ENCODE peak calls at places on chromosomes 6 and 20, in four cellular contexts. M is epithelial cell of proximal tubule, O is neural crest cell, V is GM20000. Y is an unnamed sample.

GRCh38 chr6:27582928-27583725 is 110.2 kb upstream of the ZNF184 start:
- DNase-seq in M (no peak), O (peak), V (peak), Y (no peak)

GRCh38 chr6:56849876-56850275 is 105.0 kb upstream of the BEND6 start:
- DNase-seq in M (no peak), O (no peak), V (no peak), Y (no peak)

GRCh38 chr6:54655162-54655561 is 191.4 kb upstream of the FAM83B start:
- DNase-seq in M (peak), O (no peak), V (no peak), Y (no peak)

GRCh38 chr6:170553686-170554085 is 483 bp upstream of the TBP start:
- DNase-seq in M (no peak), O (no peak), V (no peak), Y (peak)

GRCh38 chr6:26045939-26046368 is 41.3 kb upstream of the HFE start:
- DNase-seq in M (no peak), O (no peak), V (no peak), Y (no peak)

GRCh38 chr20:13610205-13610604 is 28.5 kb downstream of the TASP1 start:
- DNase-seq in M (no peak), O (no peak), V (no peak), Y (no peak)

GRCh38 chr6:98107801-98108200 is 726.6 kb upstream of the POU3F2 start:
- DNase-seq in M (no peak), O (no peak), V (no peak), Y (no peak)

GRCh38 chr6:33583591-33584155 is 3.6 kb upstream of the BAK1 start:
- DNase-seq in M (no peak), O (peak), V (no peak), Y (no peak)

GRCh38 chr6:102520981-102521380 is 1127.5 kb downstream of the GRIK2 start:
- DNase-seq in M (no peak), O (no peak), V (no peak), Y (no peak)

GRCh38 chr6:35343092-35343834 is 905 bp downstream of the PPARD start:
- DNase-seq in M (no peak), O (no peak), V (no peak), Y (no peak)

GRCh38 chr6:7424058-7424457 is 34.5 kb downstream of the RIOK1 start:
- DNase-seq in M (no peak), O (no peak), V (no peak), Y (no peak)

GRCh38 chr6:156098858-156099257 is 643.2 kb upstream of the NOX3 start:
- DNase-seq in M (no peak), O (no peak), V (no peak), Y (no peak)

GRCh38 chr6:156107514-156108150 is 652.0 kb upstream of the NOX3 start:
- DNase-seq in M (no peak), O (no peak), V (no peak), Y (peak)

GRCh38 chr6:156102129-156102528 is 646.5 kb upstream of the NOX3 start:
- DNase-seq in M (no peak), O (no peak), V (no peak), Y (no peak)
- TF ChIP-seq CTCF in M (peak), O (peak), V (no peak), Y (peak)

GRCh38 chr6:125787791-125788190 is 3.0 kb upstream of the NCOA7 start:
- DNase-seq in M (no peak), O (no peak), V (no peak), Y (no peak)

GRCh38 chr6:125791151-125791819 is 525 bp downstream of the NCOA7 start:
- DNase-seq in M (no peak), O (no peak), V (peak), Y (no peak)

GRCh38 chr6:125790403-125791150 is at the start of gene NCOA7:
- DNase-seq in M (no peak), O (peak), V (peak), Y (no peak)

GRCh38 chr6:125789167-125789566 is 1.6 kb upstream of the NCOA7 start:
- DNase-seq in M (no peak), O (no peak), V (no peak), Y (no peak)

GRCh38 chr6:125789576-125790402 is 971 bp upstream of the NCOA7 start:
- DNase-seq in M (no peak), O (peak), V (peak), Y (no peak)
- TF ChIP-seq CTCF in M (no peak), O (no peak), V (no peak), Y (no peak)

DNA sequence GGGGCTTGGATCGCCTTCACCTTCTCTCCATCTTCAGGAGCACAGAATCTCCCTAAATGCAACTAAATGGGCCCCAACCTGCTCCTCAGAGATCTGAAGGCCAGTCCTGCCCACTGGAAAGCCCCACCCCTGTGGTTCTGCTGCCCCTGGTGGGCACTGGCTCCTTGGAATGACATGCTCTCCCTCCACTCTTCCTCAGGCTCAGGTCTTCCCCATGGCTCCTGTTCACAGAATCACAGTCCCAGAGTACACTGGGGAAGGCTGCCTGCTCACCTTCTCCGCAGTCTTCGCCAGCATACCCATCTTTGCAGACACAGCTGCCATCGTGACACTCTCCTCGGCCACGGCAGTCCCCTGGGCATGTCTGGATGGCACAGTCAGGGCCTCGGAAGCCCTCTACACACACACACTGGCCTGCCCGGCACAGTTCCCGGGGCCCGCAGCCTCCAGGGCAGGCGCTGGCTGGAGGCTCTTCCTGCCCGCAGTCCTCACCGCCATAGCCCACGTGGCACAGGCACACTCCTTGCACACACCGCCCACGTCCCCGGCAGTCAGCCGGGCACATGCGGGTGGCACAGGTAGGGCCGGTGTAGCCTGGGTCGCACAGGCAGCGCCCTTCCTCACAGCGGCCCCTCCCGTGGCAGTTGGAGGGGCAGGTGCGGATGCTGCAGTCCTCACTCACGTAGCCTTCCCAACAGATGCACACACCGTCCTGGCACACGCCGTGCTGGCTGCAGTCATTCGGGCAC is 13.6 kb downstream of the TNXB start:
- DNase-seq in M (no peak), O (no peak), V (no peak), Y (no peak)
- TF ChIP-seq CTCF in M (no peak), O (no peak), V (no peak), Y (peak)

GRCh38 chr6:76708641-76709331 is 636.3 kb upstream of the IMPG1 start:
- DNase-seq in M (no peak), O (no peak), V (no peak), Y (no peak)
- TF ChIP-seq CTCF in M (no peak), O (no peak), V (no peak), Y (no peak)

DNA sequence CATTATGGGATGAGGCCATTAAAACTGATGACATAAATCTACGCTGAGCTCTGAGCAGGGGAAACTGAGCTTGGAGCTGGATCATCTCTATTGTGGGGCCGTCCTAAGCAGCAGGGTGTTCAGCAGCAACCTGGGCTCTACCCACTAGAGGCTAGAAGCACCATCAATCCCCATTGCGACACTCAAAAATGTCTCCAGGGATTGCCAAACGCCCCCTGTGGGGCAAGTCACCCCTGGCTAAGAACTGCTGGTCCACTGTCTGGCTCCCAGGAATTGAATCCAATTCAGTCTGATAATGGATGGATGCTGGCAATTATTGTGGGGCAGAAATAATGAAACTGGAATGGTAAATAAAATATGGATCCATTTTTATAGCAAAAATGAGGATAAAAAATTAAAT is 38.2 kb downstream of the PMEPA1 start:
- DNase-seq in M (no peak), O (no peak), V (no peak), Y (no peak)
- TF ChIP-seq CTCF in M (peak), O (peak), V (no peak), Y (peak)

GRCh38 chr20:24236204-24236603 is 233.2 kb upstream of the SYNDIG1 start:
- DNase-seq in M (no peak), O (no peak), V (no peak), Y (no peak)
- TF ChIP-seq CTCF in M (no peak), O (no peak), V (no peak), Y (no peak)

GRCh38 chr6:79076881-79077641 is 993 bp downstream of the PHIP start:
- DNase-seq in M (peak), O (peak), V (peak), Y (peak)
- TF ChIP-seq CTCF in M (no peak), O (no peak), V (no peak), Y (no peak)

GRCh38 chr20:39289316-39289715 is 327.2 kb downstream of the DHX35 start:
- DNase-seq in M (no peak), O (no peak), V (peak), Y (no peak)
- TF ChIP-seq CTCF in M (peak), O (peak), V (peak), Y (no peak)

DNA sequence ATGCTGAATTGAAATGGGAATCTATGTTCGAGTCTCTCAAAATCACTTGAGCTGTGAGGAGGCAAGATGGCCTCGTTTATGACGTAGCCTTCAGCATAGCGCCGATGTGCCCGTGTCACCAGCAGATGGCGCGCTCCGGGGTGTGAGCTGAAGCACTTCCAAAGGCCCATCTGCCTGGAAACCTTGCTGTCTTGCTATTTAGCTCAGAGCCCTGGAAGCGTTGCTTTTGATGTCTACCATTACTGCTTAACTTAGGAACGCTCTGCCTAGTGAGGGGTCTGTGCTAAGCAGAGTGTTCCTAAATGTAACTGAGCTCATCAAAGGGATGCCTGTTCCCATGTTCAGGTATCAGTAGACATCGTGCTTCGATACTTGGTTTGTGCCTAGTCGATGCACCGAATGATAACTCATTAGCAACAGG is 67.7 kb downstream of the SYCP2L start:
- DNase-seq in M (peak), O (peak), V (peak), Y (no peak)
- TF ChIP-seq CTCF in M (peak), O (peak), V (peak), Y (peak)

GRCh38 chr20:15763344-15763743 is 809.9 kb downstream of the KIF16B start:
- DNase-seq in M (no peak), O (no peak), V (no peak), Y (no peak)
- TF ChIP-seq CTCF in M (no peak), O (no peak), V (no peak), Y (no peak)

Y was measured in kidney epithelial cell.